ENCODE peak calls at places on chromosome 15, in four cellular contexts. One of them, this sample, is unnamed.

GRCh38 chr15:95932676-95933075 is 397.8 kb upstream of the NR2F2 start:
- DNase-seq in HEK293T: no peak
- DNase-seq in K562: no peak
- DNase-seq in HepG2: no peak
- DNase-seq in this sample: no peak

GRCh38 chr15:66720206-66721010 is 18.4 kb downstream of the SMAD6 start:
- DNase-seq in K562: no peak
- DNase-seq in HepG2: no peak
- DNase-seq in HEK293T: no peak
- DNase-seq in this sample: no peak

GRCh38 chr15:68421798-68422402 is 10.1 kb downstream of the ITGA11 start:
- DNase-seq in K562: no peak
- DNase-seq in HepG2: no peak
- DNase-seq in HEK293T: no peak
- DNase-seq in this sample: no peak

GRCh38 chr15:83889995-83890394 is 236.1 kb downstream of the ADAMTSL3 start:
- DNase-seq in HEK293T: no peak
- DNase-seq in HepG2: no peak
- DNase-seq in K562: no peak
- DNase-seq in this sample: no peak

GRCh38 chr15:48052871-48053383 is 67.9 kb upstream of the SLC24A5 start:
- DNase-seq in HEK293T: no peak
- DNase-seq in K562: no peak
- DNase-seq in HepG2: no peak
- DNase-seq in this sample: no peak

GRCh38 chr15:29675791-29676301 is 146.4 kb downstream of the TJP1 start:
- DNase-seq in K562: no peak
- DNase-seq in HEK293T: no peak
- DNase-seq in HepG2: no peak
- DNase-seq in this sample: no peak

GRCh38 chr15:49530106-49530505 is 90.5 kb downstream of the FAM227B start:
- DNase-seq in HepG2: peak
- DNase-seq in K562: no peak
- DNase-seq in HEK293T: no peak
- DNase-seq in this sample: no peak

GRCh38 chr15:73818308-73818985 is 54.9 kb upstream of the TBC1D21 start:
- DNase-seq in HepG2: no peak
- DNase-seq in K562: no peak
- DNase-seq in HEK293T: no peak
- DNase-seq in this sample: no peak

GRCh38 chr15:82538961-82539689 is 1.1 kb downstream of the RPS17 start:
- DNase-seq in HepG2: peak
- DNase-seq in K562: peak
- DNase-seq in HEK293T: no peak
- DNase-seq in this sample: no peak

GRCh38 chr15:60328852-60329443 is 68.8 kb downstream of the ANXA2 start:
- DNase-seq in K562: peak
- DNase-seq in HepG2: no peak
- DNase-seq in HEK293T: peak
- DNase-seq in this sample: no peak

GRCh38 chr15:101045835-101046691 is 126.9 kb downstream of the LRRK1 start:
- DNase-seq in HEK293T: no peak
- DNase-seq in K562: no peak
- DNase-seq in HepG2: no peak
- DNase-seq in this sample: no peak

GRCh38 chr15:90412356-90413194 is 24.5 kb downstream of the IQGAP1 start:
- DNase-seq in K562: no peak
- DNase-seq in HepG2: no peak
- DNase-seq in HEK293T: peak
- DNase-seq in this sample: peak

GRCh38 chr15:58504674-58505234 is 73.0 kb downstream of the LIPC start:
- DNase-seq in HepG2: no peak
- DNase-seq in K562: no peak
- DNase-seq in HEK293T: no peak
- DNase-seq in this sample: peak

GRCh38 chr15:96619171-96619570 is 288.7 kb downstream of the NR2F2 start:
- DNase-seq in HEK293T: peak
- DNase-seq in HepG2: no peak
- DNase-seq in K562: no peak
- DNase-seq in this sample: no peak

GRCh38 chr15:68599153-68599545 is 20.4 kb downstream of the CORO2B start:
- DNase-seq in HEK293T: no peak
- DNase-seq in HepG2: no peak
- DNase-seq in K562: no peak
- DNase-seq in this sample: no peak

GRCh38 chr15:90059208-90059985 is 42.9 kb downstream of the IDH2 start:
- DNase-seq in HepG2: peak
- DNase-seq in K562: peak
- DNase-seq in HEK293T: no peak
- DNase-seq in this sample: peak

GRCh38 chr15:44087578-44088190 is 107.4 kb downstream of the FRMD5 start:
- DNase-seq in HEK293T: no peak
- DNase-seq in HepG2: no peak
- DNase-seq in K562: no peak
- DNase-seq in this sample: no peak

GRCh38 chr15:63600646-63601025 is 3.4 kb downstream of the FBXL22 start:
- DNase-seq in HepG2: peak
- DNase-seq in HEK293T: peak
- DNase-seq in K562: no peak
- DNase-seq in this sample: peak

DNA sequence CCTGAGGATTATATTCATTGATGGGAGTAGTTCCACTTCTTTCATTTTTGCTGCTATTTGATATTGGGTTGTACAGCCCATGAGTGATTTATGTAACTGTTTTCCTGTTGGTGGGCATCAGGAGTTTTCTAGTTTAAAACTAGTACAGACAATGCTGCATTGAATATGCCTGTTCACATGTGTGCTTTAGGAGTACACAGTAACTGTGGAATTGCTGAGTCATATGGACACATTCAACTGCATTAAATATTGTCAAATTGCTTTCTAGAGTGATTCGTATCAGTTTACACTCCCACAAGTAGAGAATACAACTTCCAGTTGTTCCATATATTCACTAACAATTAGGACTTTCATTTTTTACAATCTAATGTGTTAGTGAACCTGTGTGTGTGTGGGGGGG is 59.8 kb upstream of the THSD4 start:
- DNase-seq in K562: no peak
- DNase-seq in HEK293T: no peak
- DNase-seq in HepG2: no peak
- DNase-seq in this sample: no peak
- TF ChIP-seq TARDBP in K562: no peak
- TF ChIP-seq TARDBP in HEK293T: no peak
- TF ChIP-seq TARDBP in HepG2: no peak
- TF ChIP-seq TARDBP in this sample: no peak

DNA sequence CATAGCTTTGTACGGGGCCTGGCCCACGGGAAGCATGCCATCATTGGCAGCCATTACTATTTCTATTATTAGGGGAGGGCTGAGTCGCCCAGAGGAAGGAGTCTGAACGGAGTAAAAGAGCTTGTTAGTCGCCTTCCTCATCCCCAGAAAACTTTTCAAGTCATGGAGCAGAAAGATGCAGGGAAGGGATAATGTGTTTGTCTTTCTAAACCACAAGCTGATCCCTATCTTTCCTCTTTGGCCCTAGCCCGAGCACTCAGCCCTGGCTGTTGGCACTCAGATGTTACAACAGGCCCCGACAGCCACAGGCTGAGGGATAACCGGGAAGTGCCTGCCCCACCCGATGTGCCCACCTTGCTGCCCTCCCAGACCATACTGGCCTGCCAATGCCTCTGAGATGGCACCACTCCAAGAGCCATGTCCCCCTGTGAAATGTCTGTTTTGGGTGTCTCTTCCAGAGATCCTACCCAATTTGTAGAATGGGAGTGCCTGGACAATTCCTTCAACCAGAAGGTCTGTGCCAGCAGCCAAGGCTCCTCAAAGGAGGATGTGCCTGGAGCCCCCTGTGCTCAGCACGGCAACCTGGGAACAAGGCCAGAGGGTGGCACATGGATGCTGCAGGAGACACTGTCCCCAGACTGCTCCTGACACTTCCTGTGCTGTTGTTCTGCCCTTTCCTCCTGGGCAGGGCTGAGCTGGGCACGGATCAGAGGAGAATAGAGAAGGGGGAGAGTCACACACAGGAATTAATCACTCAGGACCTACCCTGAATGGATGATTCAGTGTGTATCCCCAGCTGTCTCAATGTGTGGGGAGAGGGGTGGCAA is 10.8 kb downstream of the PAK6 start:
- DNase-seq in K562: no peak
- DNase-seq in HepG2: no peak
- DNase-seq in HEK293T: no peak
- DNase-seq in this sample: no peak
- TF ChIP-seq TARDBP in K562: no peak
- TF ChIP-seq TARDBP in HepG2: no peak
- TF ChIP-seq TARDBP in HEK293T: no peak
- TF ChIP-seq TARDBP in this sample: no peak

GRCh38 chr15:45134682-45135604 is 5.1 kb downstream of the DUOX1 start:
- DNase-seq in HEK293T: no peak
- DNase-seq in K562: no peak
- DNase-seq in HepG2: no peak
- DNase-seq in this sample: no peak

GRCh38 chr15:45131510-45131909 is 1.7 kb downstream of the DUOX1 start:
- DNase-seq in K562: no peak
- DNase-seq in HepG2: peak
- DNase-seq in HEK293T: no peak
- DNase-seq in this sample: no peak

GRCh38 chr15:45134046-45134445 is 4.3 kb downstream of the DUOX1 start:
- DNase-seq in HepG2: no peak
- DNase-seq in K562: no peak
- DNase-seq in HEK293T: no peak
- DNase-seq in this sample: no peak

GRCh38 chr15:45132844-45133560 is 3.2 kb downstream of the DUOX1 start:
- DNase-seq in K562: no peak
- DNase-seq in HepG2: no peak
- DNase-seq in HEK293T: no peak
- DNase-seq in this sample: no peak

GRCh38 chr15:45133561-45133920 is 3.7 kb downstream of the DUOX1 start:
- DNase-seq in K562: no peak
- DNase-seq in HEK293T: no peak
- DNase-seq in HepG2: no peak
- DNase-seq in this sample: no peak
- TF ChIP-seq TARDBP in K562: no peak
- TF ChIP-seq TARDBP in HEK293T: no peak
- TF ChIP-seq TARDBP in HepG2: no peak
- TF ChIP-seq TARDBP in this sample: no peak

GRCh38 chr15:98609144-98609852 is 39.0 kb upstream of the IGF1R start:
- DNase-seq in HEK293T: no peak
- DNase-seq in K562: no peak
- DNase-seq in HepG2: no peak
- DNase-seq in this sample: no peak
- TF ChIP-seq TARDBP in HEK293T: no peak
- TF ChIP-seq TARDBP in K562: no peak
- TF ChIP-seq TARDBP in HepG2: no peak
- TF ChIP-seq TARDBP in this sample: no peak

DNA sequence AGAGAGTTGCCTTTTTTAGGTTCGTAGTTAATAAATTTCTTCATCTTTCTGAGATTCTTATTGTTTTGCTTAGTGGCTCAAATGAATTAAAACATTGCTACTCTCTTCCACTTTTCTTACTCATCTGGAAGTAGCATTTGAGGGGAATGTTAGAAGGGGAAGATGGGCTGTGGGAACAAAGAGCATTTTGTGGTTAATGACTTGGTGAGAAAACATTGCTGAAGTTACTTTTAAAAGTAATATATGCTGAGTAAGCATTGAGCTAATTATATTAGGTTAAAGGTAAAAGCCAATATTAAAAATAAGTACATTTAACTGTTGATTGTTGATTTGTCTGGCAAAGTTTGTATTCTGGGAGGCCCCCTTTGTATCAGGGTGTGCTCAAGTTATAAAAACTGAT is 5.7 kb downstream of the MORF4L1 start:
- DNase-seq in K562: no peak
- DNase-seq in HepG2: no peak
- DNase-seq in HEK293T: no peak
- DNase-seq in this sample: no peak
- TF ChIP-seq TARDBP in K562: no peak
- TF ChIP-seq TARDBP in HepG2: no peak
- TF ChIP-seq TARDBP in HEK293T: no peak
- TF ChIP-seq TARDBP in this sample: no peak

DNA sequence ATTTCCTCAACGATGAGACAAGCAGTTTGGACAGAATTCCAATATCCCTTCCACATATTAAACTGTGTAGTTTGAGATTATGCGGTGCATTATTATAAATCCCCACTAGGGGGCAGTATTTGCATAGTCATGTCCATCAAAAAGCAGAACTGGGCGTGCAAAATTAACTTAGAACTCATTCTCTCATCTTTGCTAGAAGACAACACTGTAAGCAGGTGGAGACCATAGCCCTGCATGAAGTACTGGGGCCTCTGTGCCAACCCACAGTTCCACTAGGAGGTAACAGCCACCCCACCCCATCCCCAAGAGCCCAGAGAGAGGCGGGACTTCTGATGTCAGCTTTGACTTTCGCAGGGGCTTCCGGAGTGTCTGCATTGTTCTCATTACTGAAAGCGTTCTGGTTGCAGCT is 106.6 kb upstream of the TMC3 start:
- DNase-seq in K562: peak
- DNase-seq in HEK293T: peak
- DNase-seq in HepG2: peak
- DNase-seq in this sample: peak
- TF ChIP-seq TARDBP in K562: no peak
- TF ChIP-seq TARDBP in HEK293T: no peak
- TF ChIP-seq TARDBP in HepG2: no peak
- TF ChIP-seq TARDBP in this sample: no peak

GRCh38 chr15:50944692-50945091 is 36.2 kb downstream of the AP4E1 start:
- DNase-seq in K562: no peak
- DNase-seq in HEK293T: no peak
- DNase-seq in HepG2: no peak
- DNase-seq in this sample: no peak

GRCh38 chr15:50940506-50940905 is 32.0 kb downstream of the AP4E1 start:
- DNase-seq in K562: no peak
- DNase-seq in HepG2: peak
- DNase-seq in HEK293T: no peak
- DNase-seq in this sample: no peak

GRCh38 chr15:50939911-50940310 is 31.4 kb downstream of the AP4E1 start:
- DNase-seq in HepG2: peak
- DNase-seq in HEK293T: no peak
- DNase-seq in K562: no peak
- DNase-seq in this sample: no peak

GRCh38 chr15:50943623-50944022 is 35.1 kb downstream of the AP4E1 start:
- DNase-seq in HEK293T: no peak
- DNase-seq in HepG2: no peak
- DNase-seq in K562: no peak
- DNase-seq in this sample: no peak

DNA sequence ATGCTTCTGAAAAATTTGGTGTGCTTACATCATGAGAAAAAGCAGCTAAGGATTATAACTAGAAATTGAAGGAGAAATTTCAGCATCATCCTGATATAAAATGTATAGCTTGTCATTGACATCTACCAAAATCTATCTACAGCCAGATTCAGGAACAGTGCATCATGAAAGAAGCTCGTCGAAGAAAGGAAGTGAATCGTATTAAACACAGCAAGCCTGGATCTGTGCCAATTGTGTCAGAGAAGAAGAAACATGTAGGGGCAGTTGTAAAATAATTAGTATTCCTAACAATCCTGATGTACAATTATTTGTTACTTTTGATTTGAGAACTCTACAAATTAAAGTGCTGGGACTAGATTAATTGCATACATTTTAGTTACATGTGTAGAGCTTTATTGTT is 37.2 kb downstream of the AP4E1 start:
- DNase-seq in HepG2: no peak
- DNase-seq in HEK293T: no peak
- DNase-seq in K562: no peak
- DNase-seq in this sample: no peak
- TF ChIP-seq TARDBP in HepG2: no peak
- TF ChIP-seq TARDBP in HEK293T: no peak
- TF ChIP-seq TARDBP in K562: no peak
- TF ChIP-seq TARDBP in this sample: no peak

GRCh38 chr15:25501828-25502446 is 63.1 kb upstream of the UBE3A start:
- DNase-seq in K562: peak
- DNase-seq in HepG2: peak
- DNase-seq in HEK293T: no peak
- DNase-seq in this sample: no peak
- TF ChIP-seq TARDBP in K562: no peak
- TF ChIP-seq TARDBP in HepG2: no peak
- TF ChIP-seq TARDBP in HEK293T: no peak
- TF ChIP-seq TARDBP in this sample: no peak